ENCODE peak calls at places on chromosomes 4 and X, in four cellular contexts. W is DND-41, Y is spleen, F is dorsolateral prefrontal cortex. U is an unnamed sample.

GRCh38 chrX:102154900-102155805 is 624 bp downstream of the BEX5 start:
- DNase-seq in W (no peak), Y (peak; percentile 77), F (no peak), U (no peak)

GRCh38 chrX:148588649-148589310 is 88.4 kb downstream of the AFF2 start:
- DNase-seq in W (no peak), Y (no peak), F (no peak), U (no peak)

GRCh38 chrX:11364835-11365234 is 71.6 kb downstream of the AMELX start:
- DNase-seq in W (no peak), Y (no peak), F (no peak), U (no peak)

GRCh38 chr4:98670186-98670585 is 11.8 kb upstream of the TSPAN5 start:
- DNase-seq in W (no peak), Y (no peak), F (no peak), U (no peak)

GRCh38 chrX:148290937-148291336 is 209.5 kb upstream of the AFF2 start:
- DNase-seq in W (no peak), Y (no peak), F (no peak), U (no peak)

GRCh38 chrX:48631376-48632090 is 34.2 kb downstream of the WDR13 start:
- DNase-seq in W (peak; percentile 71), Y (peak; percentile 76), F (no peak), U (peak; percentile 92)

GRCh38 chrX:18674417-18674787 is 2.5 kb upstream of the RS1 start:
- DNase-seq in W (peak; percentile 26), Y (peak; percentile 86), F (no peak), U (no peak)

GRCh38 chrX:70434914-70435586 is 9.6 kb upstream of the DLG3 start:
- DNase-seq in W (no peak), Y (no peak), F (no peak), U (peak; percentile 29)

GRCh38 chrX:47571896-47572295 is 10.3 kb upstream of the TIMP1 start:
- DNase-seq in W (no peak), Y (no peak), F (no peak), U (no peak)

DNA sequence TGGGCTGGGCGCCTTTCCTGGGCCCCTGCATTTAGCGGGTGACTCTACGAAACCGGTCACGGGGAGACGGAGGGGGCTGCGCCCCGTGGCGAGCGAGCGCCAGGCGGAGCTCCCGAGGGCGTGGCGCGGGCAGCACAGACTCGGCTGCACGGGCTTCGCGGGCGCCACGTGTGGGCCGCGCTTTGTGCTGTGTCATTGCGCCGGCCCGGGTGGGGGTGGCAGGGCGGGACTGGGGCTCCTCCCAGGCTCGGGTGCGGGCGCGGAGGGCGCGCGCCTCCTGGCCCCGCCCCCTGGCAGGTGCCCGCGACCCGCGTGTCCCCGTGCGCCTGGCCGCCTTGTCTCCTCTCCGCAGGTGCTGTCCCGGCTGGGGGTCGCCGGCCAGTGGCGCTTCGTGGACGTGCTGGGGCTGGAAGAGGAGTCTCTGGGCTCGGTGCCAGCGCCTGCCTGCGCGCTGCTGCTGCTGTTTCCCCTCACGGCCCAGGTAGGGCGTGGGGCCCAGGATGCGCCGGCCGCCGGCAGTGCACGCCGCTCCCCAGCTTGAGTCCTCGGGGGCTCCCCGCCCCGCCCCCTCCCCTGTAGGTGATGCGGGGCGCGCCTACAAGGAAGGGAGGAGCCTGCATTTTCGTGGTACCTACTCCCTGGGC is 651 bp downstream of the UCHL1 start:
- DNase-seq in W (no peak), Y (peak; percentile 75), F (peak; percentile 45), U (peak; percentile 49)
- H3K4me3 ChIP-seq in W (no peak overlapping the region), Y (peak overlapping the region; percentile 40), F (peak overlapping the region; percentile 78), U (peak overlapping the region; percentile 69)

GRCh38 chrX:79413009-79413408 is 45.9 kb upstream of the ITM2A start:
- DNase-seq in W (no peak), Y (no peak), F (no peak), U (peak; percentile 2)
- TF ChIP-seq CTCF in W (peak; percentile 56), Y (no peak), F (peak; percentile 61), U (no peak)

GRCh38 chr4:2817701-2818350 is 24.9 kb downstream of the SH3BP2 start:
- DNase-seq in W (no peak), Y (peak; percentile 85), F (no peak), U (no peak)

GRCh38 chr4:2817136-2817535 is 24.3 kb downstream of the SH3BP2 start:
- DNase-seq in W (no peak), Y (peak; percentile 67), F (no peak), U (no peak)

GRCh38 chr4:2820216-2820982 is 23.2 kb upstream of the ADD1 start:
- DNase-seq in W (no peak), Y (peak; percentile 67), F (no peak), U (no peak)

GRCh38 chr4:2819244-2820215 is 24.1 kb upstream of the ADD1 start:
- DNase-seq in W (no peak), Y (peak; percentile 57), F (no peak), U (no peak)

GRCh38 chr4:2818351-2818939 is 25.2 kb upstream of the ADD1 start:
- DNase-seq in W (no peak), Y (no peak), F (no peak), U (no peak)
- H3K4me3 ChIP-seq in W (no peak overlapping the region), Y (peak overlapping the region; percentile 44), F (peak overlapping the region; percentile 60), U (peak overlapping the region; percentile 47)

DNA sequence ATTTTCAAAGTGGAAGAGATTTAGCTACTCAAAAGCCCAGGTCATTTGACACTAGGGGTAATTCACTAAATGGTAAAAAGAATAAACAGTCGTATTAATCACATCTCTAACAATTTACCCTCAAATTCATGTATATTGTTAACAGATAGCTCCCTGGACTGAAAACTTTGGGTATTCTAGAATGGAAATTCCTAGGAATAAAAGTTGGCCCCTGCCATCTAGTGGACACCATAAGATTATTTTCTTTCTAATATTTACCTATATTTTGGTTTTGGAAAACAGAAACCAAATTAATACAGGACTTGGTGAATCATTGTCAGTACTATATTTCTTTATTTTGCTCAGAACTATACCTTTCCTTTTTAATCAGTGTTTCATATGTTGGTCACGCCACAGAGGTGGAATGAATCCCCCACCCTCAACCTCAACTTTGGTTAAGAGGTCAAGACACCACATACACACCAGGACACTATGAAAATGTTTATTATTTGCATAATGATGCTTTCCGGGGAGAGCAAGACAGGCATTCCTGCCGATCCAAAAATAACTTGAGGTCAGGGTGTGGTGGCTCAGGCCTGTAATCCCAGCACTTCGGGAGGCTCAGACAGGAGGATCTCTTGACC is 96.2 kb upstream of the APOOL start:
- DNase-seq in W (no peak), Y (no peak), F (no peak), U (peak; percentile 7)
- TF ChIP-seq CTCF in W (no peak), Y (no peak), F (peak; percentile 50), U (no peak)

DNA sequence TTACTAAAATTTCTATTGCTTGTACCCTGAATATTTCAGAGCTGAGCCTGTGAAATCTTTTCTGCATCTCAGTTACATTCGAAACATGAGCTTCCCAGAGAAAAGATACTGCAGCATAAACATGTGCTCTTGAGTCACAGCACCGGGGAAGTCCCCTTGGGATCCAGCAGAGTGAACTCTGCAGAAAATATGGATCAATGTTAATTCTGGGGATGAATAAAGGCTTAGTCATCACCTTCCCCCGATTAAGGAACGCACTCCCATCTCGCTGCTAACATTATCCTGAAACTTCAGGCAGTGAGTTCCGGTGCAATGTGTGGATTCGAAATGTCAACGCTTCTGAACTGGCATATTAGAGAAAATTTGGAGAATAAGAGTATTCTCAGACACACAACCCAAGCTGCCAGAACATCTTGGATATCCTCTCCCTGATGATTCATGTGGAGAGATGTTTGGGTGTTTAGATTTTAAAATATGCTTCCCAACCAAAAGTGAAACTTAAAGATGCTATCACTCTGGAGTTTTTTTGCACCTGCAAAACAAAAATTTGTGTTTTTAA is 90.8 kb downstream of the IRF2 start:
- DNase-seq in W (no peak), Y (no peak), F (no peak), U (peak; percentile 97)
- H3K4me3 ChIP-seq in W (no peak overlapping the region), Y (peak overlapping the region; percentile 1), F (peak overlapping the region; percentile 42), U (peak overlapping the region; percentile 46)

GRCh38 chr4:48205092-48205491 is 64.5 kb downstream of the TEC start:
- DNase-seq in W (no peak), Y (no peak), F (no peak), U (no peak)
- TF ChIP-seq CTCF in W (no peak), Y (no peak), F (no peak), U (no peak)

GRCh38 chr4:139857021-139857420 is 191.4 kb downstream of the MGST2 start:
- DNase-seq in W (peak; percentile 80), Y (no peak), F (no peak), U (peak; percentile 63)
- H3K4me3 ChIP-seq in W (no peak overlapping the region), Y (no peak overlapping the region), F (no peak overlapping the region), U (no peak overlapping the region)

GRCh38 chrX:42678133-42678532 is 99.8 kb downstream of the PPP1R2C start:
- DNase-seq in W (no peak), Y (no peak), F (no peak), U (peak; percentile 39)
- TF ChIP-seq CTCF in W (peak; percentile 10), Y (no peak), F (no peak), U (peak; percentile 27)

DNA sequence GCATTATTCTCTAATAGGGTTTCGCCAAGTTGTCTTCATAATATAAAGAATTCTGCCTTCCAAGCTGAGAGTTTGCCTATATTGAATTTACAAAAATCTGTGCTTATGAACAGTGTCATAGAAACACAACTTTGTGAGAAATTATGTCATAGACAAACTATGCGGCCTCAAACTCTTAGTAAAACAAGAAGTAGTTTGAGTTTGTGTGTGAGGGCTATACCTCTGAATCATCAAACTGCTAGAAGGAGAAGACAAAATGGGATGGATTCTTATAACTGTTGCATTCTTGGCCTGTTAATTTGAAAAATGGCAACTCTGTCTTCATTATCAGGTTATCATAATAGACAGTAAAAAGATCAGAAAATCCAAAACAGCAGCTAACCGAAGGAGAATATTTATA is 46.1 kb upstream of the NAP1L5 start:
- DNase-seq in W (no peak), Y (no peak), F (no peak), U (peak; percentile 57)
- H3K4me3 ChIP-seq in W (no peak overlapping the region), Y (no peak overlapping the region), F (no peak overlapping the region), U (no peak overlapping the region)